ENCODE peak calls at places on chromosome 11, in nine cellular contexts. One of them, this sample, is unnamed.
A peak's percentile ranks its signal among the peaks of the same experiment; 100 is the strongest.

GRCh38 chr11:57324154-57324885 is 432 bp downstream of the TNKS1BP1 start:
- DNase-seq in astrocyte of the spinal cord: peak; percentile 56
- DNase-seq in stimulated activated CD4-positive, alpha-beta T cell treated with anti-CD3 and anti-CD28 coated beads, Interleukin-1b, Interleukin-23, amount 100 ng/mL, for 1 hour: no peak
- DNase-seq in body of pancreas: peak; percentile 45
- DNase-seq in LHCN-M2: no peak
- DNase-seq in left ventricle myocardium superior: peak; percentile 65
- DNase-seq in NCI-H2029 treated with DMSO at 0.1 percent for 48 hours: no peak
- DNase-seq in RPMI7951: peak; percentile 50
- DNase-seq in gastrocnemius medialis: no peak
- DNase-seq in this sample: no peak

GRCh38 chr11:69151811-69152210 is 3.9 kb upstream of the SMIM38 start:
- DNase-seq in body of pancreas: no peak
- DNase-seq in left ventricle myocardium superior: no peak
- DNase-seq in astrocyte of the spinal cord: no peak
- DNase-seq in stimulated activated CD4-positive, alpha-beta T cell treated with anti-CD3 and anti-CD28 coated beads, Interleukin-1b, Interleukin-23, amount 100 ng/mL, for 1 hour: no peak
- DNase-seq in LHCN-M2: no peak
- DNase-seq in gastrocnemius medialis: no peak
- DNase-seq in RPMI7951: no peak
- DNase-seq in NCI-H2029 treated with DMSO at 0.1 percent for 48 hours: no peak
- DNase-seq in this sample: no peak

GRCh38 chr11:34262601-34263081 is 95.2 kb downstream of the ABTB2 start:
- DNase-seq in gastrocnemius medialis: no peak
- DNase-seq in NCI-H2029 treated with DMSO at 0.1 percent for 48 hours: peak; percentile 48
- DNase-seq in LHCN-M2: no peak
- DNase-seq in RPMI7951: no peak
- DNase-seq in stimulated activated CD4-positive, alpha-beta T cell treated with anti-CD3 and anti-CD28 coated beads, Interleukin-1b, Interleukin-23, amount 100 ng/mL, for 1 hour: no peak
- DNase-seq in astrocyte of the spinal cord: no peak
- DNase-seq in body of pancreas: peak; percentile 18
- DNase-seq in left ventricle myocardium superior: no peak
- DNase-seq in this sample: no peak

GRCh38 chr11:57325735-57326048 is 940 bp upstream of the TNKS1BP1 start:
- DNase-seq in body of pancreas: peak; percentile 76
- DNase-seq in left ventricle myocardium superior: peak; percentile 57
- DNase-seq in NCI-H2029 treated with DMSO at 0.1 percent for 48 hours: no peak
- DNase-seq in gastrocnemius medialis: peak; percentile 88
- DNase-seq in LHCN-M2: no peak
- DNase-seq in stimulated activated CD4-positive, alpha-beta T cell treated with anti-CD3 and anti-CD28 coated beads, Interleukin-1b, Interleukin-23, amount 100 ng/mL, for 1 hour: no peak
- DNase-seq in astrocyte of the spinal cord: no peak
- DNase-seq in RPMI7951: no peak
- DNase-seq in this sample: no peak

GRCh38 chr11:27485930-27486773 is 13.6 kb upstream of the LGR4 start:
- DNase-seq in LHCN-M2: peak; percentile 63
- DNase-seq in body of pancreas: peak; percentile 49
- DNase-seq in NCI-H2029 treated with DMSO at 0.1 percent for 48 hours: peak; percentile 58
- DNase-seq in gastrocnemius medialis: no peak
- DNase-seq in RPMI7951: peak; percentile 51
- DNase-seq in left ventricle myocardium superior: no peak
- DNase-seq in stimulated activated CD4-positive, alpha-beta T cell treated with anti-CD3 and anti-CD28 coated beads, Interleukin-1b, Interleukin-23, amount 100 ng/mL, for 1 hour: no peak
- DNase-seq in astrocyte of the spinal cord: peak; percentile 75
- DNase-seq in this sample: no peak

GRCh38 chr11:8006349-8006977 is 19.3 kb downstream of the EIF3F start:
- DNase-seq in LHCN-M2: peak; percentile 66
- DNase-seq in astrocyte of the spinal cord: peak; percentile 66
- DNase-seq in NCI-H2029 treated with DMSO at 0.1 percent for 48 hours: peak; percentile 23
- DNase-seq in gastrocnemius medialis: no peak
- DNase-seq in left ventricle myocardium superior: no peak
- DNase-seq in RPMI7951: peak; percentile 55
- DNase-seq in stimulated activated CD4-positive, alpha-beta T cell treated with anti-CD3 and anti-CD28 coated beads, Interleukin-1b, Interleukin-23, amount 100 ng/mL, for 1 hour: no peak
- DNase-seq in body of pancreas: peak; percentile 74
- DNase-seq in this sample: no peak

GRCh38 chr11:79060081-79060480 is 380.7 kb downstream of the TENM4 start:
- DNase-seq in astrocyte of the spinal cord: no peak
- DNase-seq in NCI-H2029 treated with DMSO at 0.1 percent for 48 hours: no peak
- DNase-seq in left ventricle myocardium superior: no peak
- DNase-seq in RPMI7951: peak; percentile 42
- DNase-seq in body of pancreas: no peak
- DNase-seq in gastrocnemius medialis: no peak
- DNase-seq in LHCN-M2: no peak
- DNase-seq in stimulated activated CD4-positive, alpha-beta T cell treated with anti-CD3 and anti-CD28 coated beads, Interleukin-1b, Interleukin-23, amount 100 ng/mL, for 1 hour: no peak
- DNase-seq in this sample: peak; percentile 49

GRCh38 chr11:12410006-12410728 is 32.8 kb downstream of the PARVA start:
- DNase-seq in NCI-H2029 treated with DMSO at 0.1 percent for 48 hours: no peak
- DNase-seq in RPMI7951: peak; percentile 66
- DNase-seq in astrocyte of the spinal cord: peak; percentile 53
- DNase-seq in LHCN-M2: peak; percentile 79
- DNase-seq in left ventricle myocardium superior: no peak
- DNase-seq in stimulated activated CD4-positive, alpha-beta T cell treated with anti-CD3 and anti-CD28 coated beads, Interleukin-1b, Interleukin-23, amount 100 ng/mL, for 1 hour: no peak
- DNase-seq in body of pancreas: no peak
- DNase-seq in gastrocnemius medialis: no peak
- DNase-seq in this sample: no peak

GRCh38 chr11:130023204-130023603 is 20.6 kb upstream of the PRDM10 start:
- DNase-seq in NCI-H2029 treated with DMSO at 0.1 percent for 48 hours: no peak
- DNase-seq in RPMI7951: peak; percentile 86
- DNase-seq in astrocyte of the spinal cord: peak; percentile 56
- DNase-seq in LHCN-M2: peak; percentile 80
- DNase-seq in body of pancreas: no peak
- DNase-seq in stimulated activated CD4-positive, alpha-beta T cell treated with anti-CD3 and anti-CD28 coated beads, Interleukin-1b, Interleukin-23, amount 100 ng/mL, for 1 hour: no peak
- DNase-seq in gastrocnemius medialis: no peak
- DNase-seq in left ventricle myocardium superior: no peak
- DNase-seq in this sample: no peak